ENCODE peak calls at places on chromosomes 4 and X, in six cellular contexts. J is T-helper 9 cell; Q is brain microvascular endothelial cell; R is NCI-H460; E is iris pigment epithelial cell; I is stimulated activated CD4-positive, alpha-beta T cell treated with anti-CD3 and anti-CD28 coated beads, Interleukin-12 subunit alpha, Interleukin-12 subunit beta, amount 100 ng/mL, for 24 hours. L is an unnamed sample.

GRCh38 chr4:85486425-85487101 is 11.6 kb downstream of the ARHGAP24 start:
- DNase-seq in J (no peak), Q (no peak), R (no peak), E (peak; percentile 85), I (no peak), L (no peak)

GRCh38 chrX:40864972-40865371 is 129.6 kb upstream of the MED14 start:
- DNase-seq in J (no peak), Q (peak; percentile 62), R (no peak), E (peak; percentile 91), I (no peak), L (no peak)

GRCh38 chr4:2354760-2355159 is 63.7 kb downstream of the ZFYVE28 start:
- DNase-seq in J (no peak), Q (no peak), R (no peak), E (no peak), I (no peak), L (peak; percentile 48)

GRCh38 chr4:39528056-39528465 is 822 bp upstream of the UGDH start:
- DNase-seq in J (no peak), Q (peak; percentile 76), R (peak; percentile 54), E (peak; percentile 83), I (peak; percentile 2), L (no peak)

GRCh38 chr4:10506077-10506476 is 48.9 kb upstream of the ZNF518B start:
- DNase-seq in J (no peak), Q (no peak), R (no peak), E (no peak), I (no peak), L (no peak)

GRCh38 chr4:183905593-183906485 is 732 bp downstream of the STOX2 start:
- DNase-seq in J (no peak), Q (peak; percentile 11), R (no peak), E (peak; percentile 25), I (no peak), L (no peak)

GRCh38 chr4:91502365-91502764 is 801.4 kb upstream of the GRID2 start:
- DNase-seq in J (no peak), Q (no peak), R (no peak), E (no peak), I (no peak), L (no peak)

GRCh38 chrX:40733691-40734090 is 1.7 kb downstream of the MED14 start:
- DNase-seq in J (no peak), Q (no peak), R (no peak), E (no peak), I (no peak), L (no peak)

GRCh38 chr4:145808021-145808650 is 128.2 kb downstream of the C4orf51 start:
- DNase-seq in J (no peak), Q (peak; percentile 94), R (peak; percentile 45), E (peak; percentile 98), I (no peak), L (no peak)

GRCh38 chr4:145907827-145908226 is 30.8 kb downstream of the ZNF827 start:
- DNase-seq in J (no peak), Q (no peak), R (no peak), E (peak; percentile 33), I (no peak), L (no peak)

GRCh38 chr4:17448689-17449088 is 63.2 kb downstream of the QDPR start:
- DNase-seq in J (no peak), Q (peak; percentile 62), R (no peak), E (peak; percentile 87), I (no peak), L (no peak)

GRCh38 chr4:35511851-35512250 is 732.5 kb downstream of the ARAP2 start:
- DNase-seq in J (no peak), Q (no peak), R (no peak), E (no peak), I (no peak), L (no peak)

GRCh38 chr4:56696056-56696455 is 15.0 kb upstream of the HOPX start:
- DNase-seq in J (no peak), Q (no peak), R (no peak), E (no peak), I (no peak), L (no peak)

GRCh38 chr4:26803462-26803861 is 57.2 kb upstream of the STIM2 start:
- DNase-seq in J (no peak), Q (no peak), R (no peak), E (peak; percentile 7), I (no peak), L (no peak)

GRCh38 chrX:49079489-49080428 is at the start of gene WDR45:
- DNase-seq in J (peak; percentile 56), Q (peak; percentile 48), R (peak; percentile 59), E (peak; percentile 73), I (peak; percentile 39), L (peak; percentile 71)

GRCh38 chr4:73976716-73977115 is 5.1 kb downstream of the PF4 start:
- DNase-seq in J (no peak), Q (peak; percentile 64), R (no peak), E (peak; percentile 63), I (no peak), L (no peak)

GRCh38 chr4:153318696-153319320 is 25.7 kb upstream of the MND1 start:
- DNase-seq in J (no peak), Q (peak; percentile 35), R (peak; percentile 57), E (peak; percentile 58), I (no peak), L (peak; percentile 12)

GRCh38 chrX:3485727-3486126 is 139.3 kb upstream of the MXRA5 start:
- DNase-seq in J (no peak), Q (no peak), R (no peak), E (no peak), I (no peak), L (no peak)

L was measured in CD8-positive, alpha-beta memory T cell.